ENCODE peak calls at places on chromosomes 12 and 14, in five cellular contexts. J is Right ventricle myocardium superior, Q is SK-MEL-5, H is lower leg skin, Z is HFFc6. T is an unnamed sample.

GRCh38 chr12:49040364-49040855 is 20.2 kb downstream of the KMT2D start:
- DNase-seq in J (peak; percentile 34), Q (no peak), H (no peak), Z (no peak), T (no peak)

GRCh38 chr12:117042171-117042809 is 56.9 kb downstream of the TESC start:
- DNase-seq in J (no peak), Q (no peak), H (no peak), Z (no peak), T (no peak)

GRCh38 chr12:30687265-30687986 is 8.2 kb downstream of the IPO8 start:
- DNase-seq in J (no peak), Q (no peak), H (no peak), Z (no peak), T (no peak)

GRCh38 chr12:104480826-104481457 is 24.2 kb downstream of the CHST11 start:
- DNase-seq in J (peak; percentile 82), Q (no peak), H (peak; percentile 49), Z (peak; percentile 45), T (no peak)

GRCh38 chr14:77325746-77326094 is 4.9 kb downstream of the GSTZ1 start:
- DNase-seq in J (no peak), Q (no peak), H (no peak), Z (no peak), T (no peak)

GRCh38 chr12:96889273-96889933 is 17.7 kb upstream of the NEDD1 start:
- DNase-seq in J (no peak), Q (no peak), H (no peak), Z (peak; percentile 66), T (no peak)

GRCh38 chr12:14664434-14665023 is 31.9 kb downstream of the GUCY2C start:
- DNase-seq in J (no peak), Q (peak; percentile 74), H (peak; percentile 59), Z (peak; percentile 43), T (no peak)

GRCh38 chr12:130160711-130161231 is 1.5 kb upstream of the FZD10 start:
- DNase-seq in J (no peak), Q (no peak), H (no peak), Z (no peak), T (no peak)

GRCh38 chr12:3990356-3990975 is 117.3 kb upstream of the PARP11 start:
- DNase-seq in J (no peak), Q (no peak), H (no peak), Z (no peak), T (no peak)

GRCh38 chr14:86815341-86815740 is 1177.6 kb downstream of the GALC start:
- DNase-seq in J (no peak), Q (no peak), H (no peak), Z (peak; percentile 34), T (no peak)

GRCh38 chr12:127619869-127620769 is 646.9 kb upstream of the TMEM132C start:
- DNase-seq in J (no peak), Q (no peak), H (no peak), Z (peak; percentile 10), T (no peak)

GRCh38 chr14:69682607-69683263 is 71.3 kb downstream of the SUSD6 start:
- DNase-seq in J (no peak), Q (no peak), H (peak; percentile 56), Z (no peak), T (no peak)

GRCh38 chr14:52078093-52078492 is 9.2 kb upstream of the NID2 start:
- DNase-seq in J (no peak), Q (no peak), H (no peak), Z (no peak), T (no peak)

GRCh38 chr12:50387972-50388478 is 8.4 kb downstream of the FAM186A start:
- DNase-seq in J (no peak), Q (no peak), H (no peak), Z (no peak), T (no peak)

GRCh38 chr12:67457799-67458680 is 188.9 kb downstream of the CAND1 start:
- DNase-seq in J (peak; percentile 41), Q (peak; percentile 27), H (peak; percentile 55), Z (no peak), T (peak; percentile 21)

GRCh38 chr14:21039585-21040369 is 2.4 kb upstream of the RNASE7 start:
- DNase-seq in J (peak; percentile 52), Q (peak; percentile 84), H (no peak), Z (peak; percentile 63), T (peak; percentile 50)

T was measured in breast epithelium.